ENCODE peak calls at places on chromosome 18, in eight cellular contexts. A is PC-3, G is GM23338, T is Karpas-422, F is SK-N-SH, P is hepatocyte, V is MM.1S, O is GM23248. W is an unnamed sample. For H3K9me2 and H3K79me2, the result is how much of the 10 kb centered on the place peaks cover.

GRCh38 chr18:398866-399637 is 101.4 kb downstream of the COLEC12 start:
- DNase-seq in F (peak), T (no peak), V (no peak), O (no peak), P (no peak), A (no peak), G (no peak), W (no peak)

GRCh38 chr18:8800041-8800441 is 94.7 kb downstream of the MTCL1 start:
- DNase-seq in A (no peak), O (peak), T (no peak), P (no peak), G (peak), F (no peak), V (no peak), W (no peak)

GRCh38 chr18:54880706-54881105 is 52.4 kb downstream of the RAB27B start:
- DNase-seq in A (peak), O (peak), F (peak), V (no peak), G (peak), T (no peak), P (peak), W (no peak)

GRCh38 chr18:33826151-33826550 is 248.1 kb downstream of the ASXL3 start:
- DNase-seq in G (no peak), F (no peak), O (no peak), A (no peak), T (no peak), P (no peak), V (no peak), W (no peak)

GRCh38 chr18:42533010-42533409 is 578.0 kb downstream of the PIK3C3 start:
- DNase-seq in G (no peak), T (no peak), F (no peak), V (no peak), A (no peak), P (no peak), O (no peak), W (no peak)

GRCh38 chr18:66136039-66136438 is 385.2 kb downstream of the CDH7 start:
- DNase-seq in V (no peak), O (no peak), F (no peak), G (peak), P (no peak), A (no peak), T (no peak), W (no peak)

GRCh38 chr18:10660485-10660884 is 134.7 kb downstream of the NAPG start:
- DNase-seq in A (no peak), V (no peak), P (no peak), T (peak), G (no peak), O (peak), F (no peak), W (peak)

GRCh38 chr18:10131036-10131774 is 217.4 kb downstream of the VAPA start:
- DNase-seq in P (peak), G (peak), A (no peak), O (no peak), V (no peak), F (peak), T (no peak), W (no peak)

GRCh38 chr18:24231773-24232735 is 93.2 kb downstream of the CABYR start:
- DNase-seq in F (no peak), G (no peak), V (no peak), O (peak), P (peak), T (no peak), A (peak), W (no peak)

GRCh38 chr18:8367217-8367988 is 241.8 kb upstream of the RAB12 start:
- DNase-seq in O (peak), A (peak), P (peak), T (no peak), G (peak), V (peak), F (peak), W (no peak)

GRCh38 chr18:71784777-71785176 is 759.4 kb downstream of the CBLN2 start:
- DNase-seq in F (peak), T (peak), G (peak), O (peak), V (peak), P (peak), A (peak), W (peak)

GRCh38 chr18:49813071-49813320 is 337 bp downstream of the ACAA2 start:
- DNase-seq in O (peak), F (no peak), A (no peak), P (peak), G (peak), T (no peak), V (peak), W (peak)

GRCh38 chr18:77136076-77136718 is 3.6 kb upstream of the MBP start:
- DNase-seq in A (no peak), F (no peak), V (no peak), P (no peak), O (no peak), T (no peak), G (no peak), W (no peak)

GRCh38 chr18:37156330-37156942 is 327.5 kb downstream of the KIAA1328 start:
- DNase-seq in O (no peak), F (no peak), T (no peak), P (peak), A (no peak), G (no peak), V (no peak), W (no peak)

GRCh38 chr18:1173593-1173992 is 268.9 kb downstream of the ADCYAP1 start:
- DNase-seq in O (no peak), T (no peak), F (no peak), A (peak), G (no peak), P (no peak), V (no peak), W (no peak)

GRCh38 chr18:26424428-26425147 is 123.8 kb downstream of the KCTD1 start:
- DNase-seq in T (no peak), F (no peak), P (no peak), A (no peak), V (peak), O (no peak), G (no peak), W (no peak)

GRCh38 chr18:37668971-37669747 is 103.6 kb upstream of the CELF4 start:
- DNase-seq in A (no peak), T (no peak), V (no peak), G (peak), F (peak), P (no peak), O (no peak), W (no peak)

GRCh38 chr18:595068-595467 is 1.7 kb upstream of the CLUL1 start:
- DNase-seq in T (no peak), G (no peak), A (no peak), F (no peak), V (no peak), O (no peak), P (no peak), W (no peak)

GRCh38 chr18:48944634-48945033 is 6.1 kb downstream of the SMAD7 start:
- DNase-seq in V (peak), G (no peak), O (peak), P (peak), T (no peak), F (no peak), A (no peak), W (no peak)

GRCh38 chr18:76398899-76399612 is 96.0 kb downstream of the ZNF516 start:
- DNase-seq in V (peak), O (peak), T (peak), F (peak), G (peak), P (peak), A (peak), W (peak)

GRCh38 chr18:48992791-48993555 is 42.2 kb upstream of the SMAD7 start:
- DNase-seq in V (no peak), P (peak), G (no peak), F (no peak), O (no peak), A (no peak), T (peak), W (peak)

DNA sequence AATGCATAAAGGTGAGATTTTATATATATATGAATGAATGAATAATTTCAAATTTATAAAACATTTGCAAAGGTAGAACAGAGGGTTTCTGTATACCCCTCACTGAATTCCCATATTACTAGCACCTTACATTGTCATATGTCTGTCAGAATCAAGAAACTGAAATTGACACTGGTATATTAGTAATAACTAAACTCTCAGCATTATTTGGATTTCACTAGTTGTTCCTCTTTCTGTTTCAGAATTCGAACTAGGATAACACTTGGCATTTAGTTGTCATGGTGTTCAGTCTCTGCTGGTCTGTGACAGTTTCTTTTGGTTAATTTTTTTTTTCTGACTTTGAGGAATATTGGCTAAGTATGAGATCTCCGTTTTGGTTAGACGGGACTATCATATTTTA is 275.9 kb downstream of the DCC start:
- DNase-seq in A (no peak), T (no peak), G (no peak), P (no peak), V (no peak), F (no peak), O (no peak), W (no peak)
- H3K9me2 ChIP-seq in A (under half), T (under half), G (under half), P (under half), V (under half), F (under half), O (under half), W (under half)

DNA sequence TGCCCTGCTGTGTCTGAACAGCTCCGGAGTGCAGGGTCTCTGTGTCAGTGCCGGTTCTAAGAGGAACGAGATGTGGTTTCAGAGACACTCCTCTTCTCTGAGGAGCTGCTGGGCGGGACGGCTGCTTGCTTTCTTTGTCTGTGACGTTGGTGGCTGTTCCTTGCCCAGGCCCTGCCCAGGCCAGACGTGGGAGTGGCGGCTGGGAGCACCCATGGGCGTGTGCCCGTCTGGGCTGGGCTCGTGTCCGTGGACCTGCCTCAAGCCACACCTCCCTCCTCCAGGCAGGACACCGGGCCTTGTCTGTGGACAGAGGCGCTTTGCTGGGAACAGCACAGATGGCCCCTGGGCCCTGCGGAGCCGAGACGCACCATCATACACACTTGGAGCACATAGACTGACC is 45.0 kb downstream of the NFATC1 start:
- DNase-seq in G (no peak), F (no peak), V (no peak), T (no peak), A (no peak), O (no peak), P (no peak), W (no peak)
- H3K79me2 ChIP-seq in G (under half), F (under half), V (under half), T (half or more), A (under half), O (under half), P (under half), W (under half)

GRCh38 chr18:35642802-35643201 is 61.3 kb downstream of the GALNT1 start:
- DNase-seq in V (no peak), T (no peak), O (no peak), G (no peak), A (no peak), F (no peak), P (no peak), W (no peak)
- H3K9me2 ChIP-seq in V (under half), T (under half), O (under half), G (under half), A (under half), F (under half), P (under half), W (under half)

GRCh38 chr18:21056545-21056944 is 55.1 kb downstream of the ROCK1 start:
- DNase-seq in F (no peak), V (no peak), A (no peak), O (no peak), P (no peak), T (no peak), G (no peak), W (no peak)
- H3K79me2 ChIP-seq in F (half or more), V (half or more), A (half or more), O (half or more), P (half or more), T (half or more), G (half or more), W (half or more)

GRCh38 chr18:63982361-63982760 is 12.5 kb downstream of the SERPINB8 start:
- DNase-seq in F (no peak), O (no peak), T (no peak), V (no peak), G (no peak), A (no peak), P (no peak), W (no peak)

GRCh38 chr18:63981719-63982118 is 11.8 kb downstream of the SERPINB8 start:
- DNase-seq in V (no peak), O (no peak), F (no peak), T (no peak), P (no peak), A (no peak), G (no peak), W (no peak)

GRCh38 chr18:63979409-63979908 is 9.6 kb downstream of the SERPINB8 start:
- DNase-seq in T (peak), O (peak), F (peak), P (peak), G (peak), A (peak), V (peak), W (peak)

GRCh38 chr18:63980896-63981454 is 11.1 kb downstream of the SERPINB8 start:
- DNase-seq in T (no peak), F (no peak), A (no peak), G (no peak), P (no peak), V (no peak), O (no peak), W (no peak)

DNA sequence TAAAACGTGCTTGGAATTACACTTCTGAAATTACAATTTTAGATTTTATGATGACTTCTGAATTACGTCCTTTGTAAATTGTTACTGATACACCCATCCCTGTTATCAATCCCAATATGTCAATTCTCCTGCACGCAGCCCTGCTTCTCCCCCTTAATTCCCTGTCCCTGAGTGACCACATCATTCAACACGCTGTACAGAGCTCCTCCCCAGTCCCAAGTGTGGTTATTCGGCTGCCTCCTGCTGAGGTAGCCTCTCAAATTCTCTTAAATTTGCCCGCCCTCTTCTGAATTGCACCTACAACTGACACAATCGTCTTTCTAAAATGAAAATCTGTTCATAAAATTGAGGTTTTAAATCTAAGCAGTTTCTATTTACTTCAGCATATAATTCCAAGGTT is 10.1 kb downstream of the SERPINB8 start:
- DNase-seq in T (no peak), O (peak), F (no peak), G (no peak), A (no peak), V (no peak), P (no peak), W (no peak)
- H3K9me2 ChIP-seq in T (under half), O (under half), F (under half), G (under half), A (under half), V (under half), P (under half), W (under half)

DNA sequence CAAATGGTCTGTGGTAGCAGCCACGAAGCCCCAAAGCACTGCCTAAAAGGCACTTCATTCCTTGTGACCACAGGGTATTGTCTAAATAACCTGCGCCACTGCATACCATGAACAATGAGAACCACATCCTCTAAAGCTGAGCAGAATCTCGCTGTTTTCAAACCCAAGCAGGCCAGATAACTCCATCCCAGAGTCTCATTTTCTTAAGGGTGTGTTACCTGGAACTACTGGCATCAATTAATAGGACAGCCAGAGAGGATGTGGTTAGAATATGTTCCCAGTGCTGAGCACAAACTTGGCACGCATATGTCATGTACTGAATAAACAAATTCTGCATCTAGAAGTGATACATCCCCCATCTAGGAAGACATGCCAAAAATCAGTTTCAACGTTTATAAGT is 13.0 kb downstream of the VPS4B start:
- DNase-seq in A (peak), G (no peak), O (no peak), P (no peak), T (no peak), F (no peak), V (no peak), W (no peak)
- H3K79me2 ChIP-seq in A (half or more), G (under half), O (half or more), P (half or more), T (half or more), F (half or more), V (half or more), W (under half)

DNA sequence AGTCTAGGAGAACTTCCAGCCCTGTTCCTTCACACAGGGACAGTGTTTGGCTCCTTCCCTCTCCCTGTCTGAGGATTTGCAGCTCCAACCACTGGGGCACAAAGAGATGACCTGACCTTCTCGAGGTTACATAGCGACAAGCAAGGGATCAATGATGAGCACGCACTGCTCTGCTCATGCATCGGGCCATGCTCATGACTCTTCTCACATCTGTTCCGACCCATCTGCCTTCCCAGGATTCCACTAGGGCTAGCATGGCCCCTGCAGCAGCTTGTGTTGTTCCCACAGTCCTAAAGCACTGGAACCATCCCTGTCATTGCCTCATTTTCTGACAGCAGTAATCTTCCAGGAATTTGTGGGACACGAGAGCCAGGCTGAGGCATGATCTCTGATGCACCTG is 78.8 kb upstream of the ARHGAP28 start:
- DNase-seq in O (no peak), G (no peak), T (no peak), A (no peak), F (no peak), P (no peak), V (no peak), W (no peak)
- H3K9me2 ChIP-seq in O (under half), G (under half), T (under half), A (under half), F (under half), P (under half), V (under half), W (under half)